ENCODE peak calls at places on chromosomes 6 and 20, in ten cellular contexts. M is left lung; E is HCT116; H is activated CD8-positive, alpha-beta T cell treated with anti-CD3 and anti-CD28 coated beads, Interleukin-2, amount 10 ng/mL, durations not matched to agents 7 days and 5 days; O is activated B cell treated with CpG ODN at 0.5 μM for 24 hours; P is right lobe of liver; F is RWPE2; Y is activated T-helper 17 cell treated with anti-CD3 and anti-CD28 coated beads, Interleukin-2, amount 50 U/mL, for 72 hours; Z is activated naive CD8-positive, alpha-beta T cell treated with anti-CD3 and anti-CD28 coated beads, Interleukin-2, amount 50 U/mL, for 24 hours; L is PC-3. X is an unnamed sample.

GRCh38 chr20:62119101-62119500 is 3.2 kb upstream of the LSM14B start:
- ATAC-seq in M (no peak), E (no peak), H (no peak), O (no peak), P (no peak), F (no peak), Y (no peak), Z (no peak), L (no peak), X (no peak)

GRCh38 chr6:159035891-159036290 is 8.9 kb downstream of the TAGAP start:
- ATAC-seq in M (no peak), E (no peak), H (peak; percentile 5), O (no peak), P (peak; percentile 18), F (no peak), Y (no peak), Z (no peak), L (no peak), X (no peak)

GRCh38 chr20:45306431-45306982 is at the start of gene RBPJL:
- ATAC-seq in M (peak; percentile 31), E (peak; percentile 82), H (peak; percentile 57), O (no peak), P (peak; percentile 8), F (no peak), Y (no peak), Z (no peak), L (no peak), X (no peak)

GRCh38 chr6:143555071-143555492 is 43.6 kb upstream of the FUCA2 start:
- ATAC-seq in M (no peak), E (no peak), H (peak; percentile 57), O (no peak), P (no peak), F (no peak), Y (peak; percentile 63), Z (no peak), L (no peak), X (no peak)

GRCh38 chr20:35092524-35093244 is at the start of gene TRPC4AP:
- ATAC-seq in M (peak; percentile 98), E (peak; percentile 87), H (peak; percentile 96), O (peak; percentile 97), P (peak; percentile 97), F (peak; percentile 89), Y (peak; percentile 90), Z (peak; percentile 94), L (peak; percentile 88), X (peak; percentile 99)

GRCh38 chr20:47377122-47377722 is 20.7 kb upstream of the ZMYND8 start:
- ATAC-seq in M (no peak), E (no peak), H (no peak), O (no peak), P (no peak), F (peak; percentile 82), Y (no peak), Z (no peak), L (peak; percentile 22), X (no peak)

GRCh38 chr6:26156850-26157149 is 69.6 kb downstream of the HFE start:
- ATAC-seq in M (peak; percentile 47), E (no peak), H (no peak), O (no peak), P (peak; percentile 54), F (no peak), Y (no peak), Z (peak; percentile 17), L (no peak), X (no peak)

GRCh38 chr6:5843078-5843477 is 163.6 kb downstream of the NRN1 start:
- ATAC-seq in M (no peak), E (no peak), H (no peak), O (no peak), P (no peak), F (no peak), Y (no peak), Z (no peak), L (no peak), X (no peak)

GRCh38 chr6:20118877-20119276 is 93.4 kb downstream of the MBOAT1 start:
- ATAC-seq in M (no peak), E (no peak), H (no peak), O (no peak), P (no peak), F (no peak), Y (no peak), Z (no peak), L (no peak), X (no peak)

GRCh38 chr6:36853325-36853724 is 14.1 kb upstream of the CPNE5 start:
- ATAC-seq in M (peak; percentile 33), E (no peak), H (no peak), O (no peak), P (peak; percentile 21), F (peak; percentile 79), Y (no peak), Z (no peak), L (peak; percentile 31), X (no peak)

GRCh38 chr20:32443386-32443974 is 85.3 kb downstream of the ASXL1 start:
- ATAC-seq in M (no peak), E (peak; percentile 42), H (no peak), O (no peak), P (no peak), F (no peak), Y (no peak), Z (no peak), L (no peak), X (no peak)

GRCh38 chr20:21808863-21809664 is 103.6 kb downstream of the PAX1 start:
- ATAC-seq in M (peak; percentile 54), E (no peak), H (no peak), O (peak; percentile 34), P (peak; percentile 56), F (no peak), Y (no peak), Z (no peak), L (no peak), X (no peak)

GRCh38 chr6:150201791-150202329 is 59.0 kb downstream of the PPP1R14C start:
- ATAC-seq in M (no peak), E (no peak), H (no peak), O (no peak), P (peak; percentile 67), F (no peak), Y (no peak), Z (no peak), L (no peak), X (no peak)

GRCh38 chr20:36998652-36999051 is 47.1 kb upstream of the SAMHD1 start:
- ATAC-seq in M (no peak), E (no peak), H (no peak), O (no peak), P (no peak), F (no peak), Y (no peak), Z (no peak), L (no peak), X (no peak)

GRCh38 chr6:157905590-157906337 is 75.9 kb upstream of the SYNJ2 start:
- ATAC-seq in M (no peak), E (peak; percentile 49), H (no peak), O (no peak), P (no peak), F (no peak), Y (no peak), Z (no peak), L (no peak), X (no peak)

GRCh38 chr20:50721881-50722281 is 9.5 kb upstream of the PARD6B start:
- ATAC-seq in M (no peak), E (no peak), H (no peak), O (no peak), P (peak; percentile 29), F (no peak), Y (no peak), Z (no peak), L (no peak), X (no peak)

GRCh38 chr6:105474234-105474633 is 71.4 kb upstream of the PREP start:
- ATAC-seq in M (no peak), E (no peak), H (no peak), O (no peak), P (no peak), F (no peak), Y (no peak), Z (no peak), L (no peak), X (no peak)

GRCh38 chr6:85465762-85466161 is 15.9 kb downstream of the NT5E start:
- ATAC-seq in M (no peak), E (no peak), H (peak; percentile 35), O (peak; percentile 41), P (no peak), F (no peak), Y (peak; percentile 14), Z (no peak), L (no peak), X (peak; percentile 42)

GRCh38 chr20:62133051-62133845 is 9.9 kb downstream of the PSMA7 start:
- ATAC-seq in M (peak; percentile 63), E (no peak), H (no peak), O (no peak), P (peak; percentile 52), F (no peak), Y (no peak), Z (no peak), L (peak; percentile 7), X (no peak)

X was measured in stimulated activated memory B cell treated with anti-CD40 and anti-IgM and Interleukin-4, amounts not matched to agents 10 μg/mL and 1 μg/mL and 100 μg/mL, for 72 hours.